ENCODE peak calls at places on chromosomes 6 and 20, in four cellular contexts. M is IMR-90, Z is SK-N-SH, T is GM12878. O is an unnamed sample.
A peak's percentile ranks its signal among the peaks of the same experiment; 100 is the strongest.

GRCh38 chr20:62200491-62201172 is 17.8 kb downstream of the MTG2 start:
- DNase-seq in M (no peak), Z (no peak), T (no peak), O (no peak)

GRCh38 chr6:7238900-7239589 is 74.0 kb downstream of the SSR1 start:
- DNase-seq in M (peak; percentile 67), Z (peak; percentile 79), T (no peak), O (peak; percentile 75)

GRCh38 chr6:12344949-12345693 is 55.0 kb downstream of the EDN1 start:
- DNase-seq in M (no peak), Z (no peak), T (no peak), O (no peak)

GRCh38 chr6:34478796-34479195 is 12.9 kb downstream of the PACSIN1 start:
- DNase-seq in M (no peak), Z (no peak), T (no peak), O (no peak)

GRCh38 chr20:59731371-59731770 is 127.0 kb downstream of the PHACTR3 start:
- DNase-seq in M (no peak), Z (peak; percentile 59), T (no peak), O (no peak)

GRCh38 chr6:44135875-44136274 is 8.5 kb downstream of the TMEM63B start:
- DNase-seq in M (no peak), Z (no peak), T (no peak), O (no peak)

GRCh38 chr6:68226460-68226859 is 408.6 kb upstream of the ADGRB3 start:
- DNase-seq in M (no peak), Z (no peak), T (no peak), O (no peak)

GRCh38 chr20:2234788-2235187 is 61.0 kb upstream of the TGM3 start:
- DNase-seq in M (no peak), Z (no peak), T (no peak), O (no peak)

GRCh38 chr6:1315560-1316386 is 3.9 kb downstream of the FOXQ1 start:
- DNase-seq in M (no peak), Z (no peak), T (no peak), O (no peak)

GRCh38 chr20:20710847-20711315 is 1.6 kb downstream of the RALGAPA2 start:
- DNase-seq in M (no peak), Z (no peak), T (no peak), O (no peak)

GRCh38 chr6:46963626-46964025 is 41.9 kb upstream of the ADGRF5 start:
- DNase-seq in M (no peak), Z (no peak), T (no peak), O (no peak)

GRCh38 chr20:35952480-35953410 is 1.6 kb downstream of the SCAND1 start:
- DNase-seq in M (peak; percentile 66), Z (no peak), T (no peak), O (peak; percentile 35)

DNA sequence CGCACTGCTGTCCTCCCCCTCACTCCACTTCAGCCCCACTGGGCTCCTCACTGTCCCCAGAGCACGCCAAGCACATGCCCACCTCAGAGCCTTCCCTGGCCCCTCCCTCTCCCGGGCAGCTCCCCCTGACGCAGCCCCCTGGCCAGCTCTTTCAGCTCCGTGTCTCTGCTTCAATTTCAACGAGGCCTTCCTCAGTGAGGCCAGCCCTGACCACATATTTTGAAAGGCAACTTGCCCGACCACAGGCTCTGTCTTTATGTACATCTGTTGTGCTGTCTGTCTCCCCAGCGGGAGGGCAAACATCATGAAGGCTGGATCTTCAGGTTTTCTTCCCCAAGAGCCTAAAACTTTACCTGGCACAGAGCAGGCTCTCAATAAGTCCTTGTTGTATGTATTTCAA is 44.6 kb downstream of the JPH2 start:
- DNase-seq in M (peak; percentile 50), Z (no peak), T (no peak), O (no peak)
- TF ChIP-seq RCOR1 in M (no peak), Z (no peak), T (no peak), O (no peak)

GRCh38 chr6:33203443-33204164 is 851 bp upstream of the HSD17B8 start:
- DNase-seq in M (no peak), Z (no peak), T (no peak), O (no peak)
- H3K4me3 ChIP-seq in M (no peak overlapping the region), Z (no peak overlapping the region), T (no peak overlapping the region), O (no peak overlapping the region)

DNA sequence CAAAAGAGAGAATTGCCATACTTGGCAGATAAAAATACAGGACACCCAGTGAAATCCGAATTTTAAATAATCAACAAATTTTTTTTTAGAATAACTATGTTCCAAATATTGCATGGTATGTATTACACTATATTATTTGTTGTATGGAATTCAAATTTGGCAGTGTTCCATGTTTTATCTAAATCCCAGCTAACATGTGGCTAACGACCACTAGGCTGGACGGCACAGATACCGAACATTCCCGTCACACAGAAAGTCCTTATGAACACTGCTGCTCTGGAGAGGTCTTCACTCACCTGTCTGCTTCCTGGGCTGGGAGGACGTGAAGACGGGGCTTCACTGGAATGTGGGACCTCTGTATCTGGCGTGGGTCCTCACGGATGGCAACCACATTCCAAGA is 32.8 kb downstream of the SNX5 start:
- DNase-seq in M (no peak), Z (no peak), T (no peak), O (no peak)
- TF ChIP-seq RCOR1 in M (no peak), Z (no peak), T (no peak), O (no peak)

GRCh38 chr20:25077610-25078169 is 4.3 kb downstream of the VSX1 start:
- DNase-seq in M (peak; percentile 6), Z (peak; percentile 65), T (no peak), O (peak; percentile 49)
- H3K4me3 ChIP-seq in M (no peak overlapping the region), Z (peak overlapping the region; percentile 31), T (peak overlapping the region; percentile 28), O (peak overlapping the region; percentile 40)

GRCh38 chr6:13398421-13398994 is 70.2 kb upstream of the TBC1D7 start:
- DNase-seq in M (no peak), Z (peak; percentile 24), T (no peak), O (no peak)

GRCh38 chr6:13396241-13396792 is 68.0 kb upstream of the TBC1D7 start:
- DNase-seq in M (no peak), Z (no peak), T (no peak), O (no peak)

GRCh38 chr6:13398081-13398406 is 69.7 kb upstream of the TBC1D7 start:
- DNase-seq in M (no peak), Z (no peak), T (no peak), O (no peak)

GRCh38 chr6:13397359-13398080 is 69.2 kb upstream of the TBC1D7 start:
- DNase-seq in M (no peak), Z (no peak), T (peak; percentile 68), O (peak; percentile 25)

GRCh38 chr6:13395272-13396237 is 67.2 kb upstream of the TBC1D7 start:
- DNase-seq in M (peak; percentile 83), Z (peak; percentile 65), T (no peak), O (no peak)
- TF ChIP-seq RCOR1 in M (no peak), Z (peak; percentile 70), T (no peak), O (no peak)

GRCh38 chr6:75532521-75532920 is 38.9 kb upstream of the FILIP1 start:
- DNase-seq in M (peak; percentile 15), Z (no peak), T (no peak), O (no peak)

GRCh38 chr6:75526502-75527127 is 33.0 kb upstream of the FILIP1 start:
- DNase-seq in M (peak; percentile 80), Z (peak; percentile 30), T (peak; percentile 40), O (peak; percentile 21)

GRCh38 chr6:75530696-75531095 is 37.1 kb upstream of the FILIP1 start:
- DNase-seq in M (peak; percentile 18), Z (no peak), T (no peak), O (no peak)

GRCh38 chr6:75528423-75528822 is 34.8 kb upstream of the FILIP1 start:
- DNase-seq in M (peak; percentile 27), Z (no peak), T (no peak), O (no peak)

GRCh38 chr6:75531174-75531573 is 37.6 kb upstream of the FILIP1 start:
- DNase-seq in M (no peak), Z (no peak), T (no peak), O (no peak)
- H3K4me3 ChIP-seq in M (no peak overlapping the region), Z (no peak overlapping the region), T (no peak overlapping the region), O (no peak overlapping the region)

GRCh38 chr6:137903933-137904821 is 37.1 kb downstream of the TNFAIP3 start:
- DNase-seq in M (peak; percentile 52), Z (no peak), T (no peak), O (no peak)

GRCh38 chr6:137907170-137907569 is 40.1 kb downstream of the TNFAIP3 start:
- DNase-seq in M (no peak), Z (no peak), T (no peak), O (no peak)

GRCh38 chr6:137903274-137903932 is 36.3 kb downstream of the TNFAIP3 start:
- DNase-seq in M (no peak), Z (no peak), T (no peak), O (no peak)

GRCh38 chr6:137906020-137906472 is 39.0 kb downstream of the TNFAIP3 start:
- DNase-seq in M (no peak), Z (no peak), T (no peak), O (no peak)

DNA sequence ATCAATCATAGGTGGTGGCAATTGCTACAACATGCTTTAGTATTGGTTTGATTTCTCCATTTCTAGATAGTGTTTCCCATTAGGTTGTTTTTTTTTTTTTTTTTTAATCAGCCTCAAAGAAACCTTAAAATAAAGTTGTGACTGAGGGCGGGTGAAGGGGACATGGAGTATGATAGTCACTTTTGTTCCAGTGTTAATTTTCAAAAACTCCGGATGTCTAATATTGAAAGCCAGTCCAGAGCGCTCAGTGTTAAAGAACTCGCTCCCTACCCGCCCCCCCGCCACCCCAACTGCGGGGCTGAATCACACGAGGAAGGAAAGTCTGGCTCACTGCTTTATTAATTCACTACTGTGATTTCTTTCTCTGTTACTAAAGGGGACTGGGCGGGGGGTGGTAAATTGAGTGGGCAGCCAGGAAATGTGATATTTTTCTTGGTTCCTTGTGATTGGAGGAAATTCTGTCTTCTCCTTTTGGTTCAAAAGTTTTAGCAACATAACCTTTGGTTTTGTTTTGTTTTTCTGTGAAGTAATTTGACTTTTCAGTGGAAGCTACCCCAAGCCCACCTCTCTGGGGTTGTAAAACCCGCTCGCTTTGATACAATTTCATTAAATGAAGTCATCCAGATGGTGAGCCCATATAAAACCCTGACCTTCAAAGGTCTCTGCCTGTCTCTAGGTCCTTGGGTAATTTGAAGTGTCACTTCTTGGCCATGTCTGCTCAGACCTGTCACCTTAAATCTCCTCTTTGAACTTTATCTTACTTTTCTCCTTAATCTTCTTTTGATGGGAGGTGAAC is 38.0 kb downstream of the TNFAIP3 start:
- DNase-seq in M (no peak), Z (no peak), T (no peak), O (no peak)
- TF ChIP-seq RCOR1 in M (no peak), Z (no peak), T (no peak), O (no peak)

DNA sequence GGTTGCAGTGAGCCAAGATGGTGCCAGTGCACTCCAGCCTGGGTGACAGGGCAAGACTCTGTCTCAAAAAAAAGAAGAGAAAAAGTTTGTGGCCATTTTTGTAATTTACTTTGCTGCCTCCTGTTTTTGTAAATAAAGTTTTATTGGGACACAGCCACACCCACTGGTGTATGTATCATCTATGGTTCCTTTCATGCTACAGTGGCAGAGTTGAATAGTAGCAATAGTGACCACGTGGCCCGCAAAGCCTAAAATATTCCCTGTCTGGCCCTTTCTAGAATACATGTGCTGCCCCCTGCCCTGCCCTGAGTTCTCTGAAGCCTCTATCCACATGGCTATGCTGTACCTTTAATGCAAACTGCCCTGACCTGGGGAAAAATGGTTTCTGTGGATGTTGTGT is 75.3 kb upstream of the ZNF133 start:
- DNase-seq in M (no peak), Z (no peak), T (no peak), O (no peak)
- H3K4me3 ChIP-seq in M (no peak overlapping the region), Z (no peak overlapping the region), T (no peak overlapping the region), O (no peak overlapping the region)

GRCh38 chr6:20709451-20709850 is 175.2 kb downstream of the CDKAL1 start:
- DNase-seq in M (no peak), Z (no peak), T (no peak), O (no peak)
- TF ChIP-seq RCOR1 in M (no peak), Z (no peak), T (no peak), O (no peak)

O was measured in A549.